ENCODE peak calls at places on chromosomes 7 and 10, in eight cellular contexts. E is IMR-90, H is uterus, O is fibroblast of mammary gland, D is esophagus squamous epithelium, U is cardiac muscle cell, I is GM10248, C is cardiac fibroblast. F is an unnamed sample.

GRCh38 chr7:151351027-151351426 is 9.4 kb downstream of the NUB1 start:
- DNase-seq in E (no peak), H (no peak), O (no peak), D (no peak), U (peak), I (no peak), C (no peak), F (peak)

GRCh38 chr10:84540617-84541288 is 212.4 kb downstream of the CCSER2 start:
- DNase-seq in E (peak), H (peak), O (peak), D (no peak), U (peak), I (peak), C (peak), F (peak)

GRCh38 chr7:70570029-70570428 is 561.9 kb upstream of the GALNT17 start:
- DNase-seq in E (no peak), H (no peak), O (no peak), D (no peak), U (no peak), I (no peak), C (no peak), F (no peak)

GRCh38 chr10:63720689-63721088 is 199.5 kb downstream of the REEP3 start:
- DNase-seq in E (no peak), H (no peak), O (no peak), D (no peak), U (no peak), I (no peak), C (no peak), F (no peak)

GRCh38 chr7:50653997-50654425 is 88.8 kb upstream of the DDC start:
- DNase-seq in E (peak), H (peak), O (peak), D (no peak), U (no peak), I (no peak), C (peak), F (no peak)

GRCh38 chr7:128831178-128831993 is 1.2 kb downstream of the FLNC start:
- DNase-seq in E (peak), H (peak), O (peak), D (no peak), U (peak), I (peak), C (peak), F (peak)

GRCh38 chr10:64334084-64334483 is 812.9 kb downstream of the REEP3 start:
- DNase-seq in E (no peak), H (no peak), O (no peak), D (no peak), U (no peak), I (no peak), C (no peak), F (no peak)

GRCh38 chr7:82210422-82211184 is 233.0 kb downstream of the CACNA2D1 start:
- DNase-seq in E (peak), H (no peak), O (peak), D (no peak), U (no peak), I (no peak), C (peak), F (no peak)

GRCh38 chr10:24820616-24821015 is 96.9 kb upstream of the ARHGAP21 start:
- DNase-seq in E (no peak), H (no peak), O (no peak), D (no peak), U (peak), I (no peak), C (no peak), F (no peak)

GRCh38 chr7:36986429-36987362 is 262.4 kb upstream of the AOAH start:
- DNase-seq in E (peak), H (peak), O (peak), D (no peak), U (peak), I (peak), C (peak), F (peak)

GRCh38 chr10:3031490-3031889 is 35.9 kb upstream of the PFKP start:
- DNase-seq in E (no peak), H (no peak), O (no peak), D (no peak), U (no peak), I (no peak), C (no peak), F (no peak)

GRCh38 chr7:157253850-157254249 is 83.0 kb upstream of the DNAJB6 start:
- DNase-seq in E (no peak), H (no peak), O (no peak), D (no peak), U (no peak), I (no peak), C (no peak), F (no peak)

GRCh38 chr10:11329055-11329673 is 282.3 kb downstream of the USP6NL start:
- DNase-seq in E (no peak), H (no peak), O (no peak), D (no peak), U (no peak), I (no peak), C (no peak), F (no peak)

GRCh38 chr10:132027423-132027983 is 38.2 kb upstream of the JAKMIP3 start:
- DNase-seq in E (peak), H (no peak), O (peak), D (no peak), U (no peak), I (no peak), C (peak), F (peak)

GRCh38 chr10:73863039-73863817 is 11.1 kb downstream of the CAMK2G start:
- DNase-seq in E (no peak), H (no peak), O (no peak), D (no peak), U (no peak), I (no peak), C (no peak), F (no peak)

GRCh38 chr7:128920913-128921582 is 10.5 kb upstream of the KCP start:
- DNase-seq in E (no peak), H (no peak), O (no peak), D (no peak), U (peak), I (no peak), C (no peak), F (no peak)

GRCh38 chr10:112587709-112588108 is 140.7 kb downstream of the VTI1A start:
- DNase-seq in E (peak), H (no peak), O (no peak), D (no peak), U (no peak), I (no peak), C (no peak), F (no peak)

GRCh38 chr10:100621360-100622205 is 85.8 kb downstream of the HIF1AN start:
- DNase-seq in E (peak), H (no peak), O (peak), D (no peak), U (no peak), I (no peak), C (peak), F (no peak)

GRCh38 chr7:96740130-96740529 is 30.5 kb upstream of the SEM1 start:
- DNase-seq in E (no peak), H (no peak), O (no peak), D (no peak), U (no peak), I (no peak), C (no peak), F (no peak)

GRCh38 chr10:36463390-36463789 is 662.0 kb upstream of the ANKRD30A start:
- DNase-seq in E (no peak), H (no peak), O (no peak), D (no peak), U (no peak), I (no peak), C (no peak), F (no peak)

GRCh38 chr7:2510909-2511768 is 8.4 kb upstream of the LFNG start:
- DNase-seq in E (no peak), H (no peak), O (no peak), D (no peak), U (no peak), I (peak), C (no peak), F (peak)

GRCh38 chr10:125878957-125879835 is 1.9 kb downstream of the DHX32 start:
- DNase-seq in E (peak), H (no peak), O (peak), D (no peak), U (no peak), I (no peak), C (peak), F (no peak)

GRCh38 chr10:105187243-105187642 is 546.2 kb downstream of the SORCS3 start:
- DNase-seq in E (no peak), H (no peak), O (no peak), D (no peak), U (no peak), I (no peak), C (no peak), F (no peak)
- TF ChIP-seq CTCF in E (no peak), H (no peak), O (no peak), D (no peak), U (no peak), I (no peak), C (no peak), F (no peak)

GRCh38 chr10:116659049-116659670 is 38.4 kb downstream of the PNLIPRP2 start:
- DNase-seq in E (no peak), H (no peak), O (no peak), D (no peak), U (no peak), I (no peak), C (no peak), F (no peak)

GRCh38 chr10:116658152-116658551 is 37.4 kb downstream of the PNLIPRP2 start:
- DNase-seq in E (no peak), H (no peak), O (no peak), D (no peak), U (no peak), I (no peak), C (no peak), F (no peak)

GRCh38 chr10:116655573-116655972 is 34.8 kb downstream of the PNLIPRP2 start:
- DNase-seq in E (no peak), H (no peak), O (no peak), D (no peak), U (no peak), I (no peak), C (no peak), F (no peak)

GRCh38 chr10:116653885-116654284 is 33.1 kb downstream of the PNLIPRP2 start:
- DNase-seq in E (no peak), H (no peak), O (peak), D (no peak), U (no peak), I (no peak), C (no peak), F (no peak)

GRCh38 chr10:116654816-116655215 is 34.1 kb downstream of the PNLIPRP2 start:
- DNase-seq in E (no peak), H (no peak), O (no peak), D (no peak), U (no peak), I (no peak), C (no peak), F (no peak)
- TF ChIP-seq CTCF in E (no peak), H (no peak), O (peak), D (no peak), U (peak), I (no peak), C (peak), F (no peak)

DNA sequence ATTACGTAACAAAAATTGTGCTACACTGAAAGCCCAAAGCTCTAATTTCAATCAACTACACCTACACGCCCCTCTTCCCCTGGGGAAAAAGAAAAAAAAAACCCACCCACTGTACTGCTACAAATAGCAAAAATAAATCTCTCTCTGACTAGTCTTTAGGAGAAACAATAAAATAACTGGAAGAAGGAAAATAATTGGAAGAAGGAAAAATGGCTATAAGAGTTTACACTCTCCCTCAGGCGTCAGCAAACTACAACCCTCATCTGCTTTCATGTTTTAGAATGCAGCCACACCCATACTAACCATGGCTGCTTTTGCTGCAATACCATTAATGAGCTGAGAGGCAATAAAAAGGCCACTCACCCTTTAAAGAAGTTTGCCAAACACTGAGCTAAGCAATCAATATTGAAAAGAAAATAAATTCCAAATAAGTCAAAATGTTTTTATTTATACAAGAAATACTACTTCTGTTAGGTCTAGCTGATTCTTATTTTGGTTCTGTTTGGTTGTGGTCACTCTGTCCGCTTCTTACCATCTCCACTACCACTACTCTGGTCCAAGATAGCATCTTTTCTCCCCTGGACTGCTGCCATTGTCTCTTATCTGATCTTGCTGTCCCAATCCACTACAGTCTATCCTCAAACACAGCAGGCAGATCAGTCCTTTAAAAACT is 3.8 kb downstream of the MINDY3 start:
- DNase-seq in E (no peak), H (no peak), O (no peak), D (no peak), U (no peak), I (no peak), C (no peak), F (no peak)
- TF ChIP-seq CTCF in E (no peak), H (no peak), O (no peak), D (no peak), U (no peak), I (no peak), C (no peak), F (no peak)

DNA sequence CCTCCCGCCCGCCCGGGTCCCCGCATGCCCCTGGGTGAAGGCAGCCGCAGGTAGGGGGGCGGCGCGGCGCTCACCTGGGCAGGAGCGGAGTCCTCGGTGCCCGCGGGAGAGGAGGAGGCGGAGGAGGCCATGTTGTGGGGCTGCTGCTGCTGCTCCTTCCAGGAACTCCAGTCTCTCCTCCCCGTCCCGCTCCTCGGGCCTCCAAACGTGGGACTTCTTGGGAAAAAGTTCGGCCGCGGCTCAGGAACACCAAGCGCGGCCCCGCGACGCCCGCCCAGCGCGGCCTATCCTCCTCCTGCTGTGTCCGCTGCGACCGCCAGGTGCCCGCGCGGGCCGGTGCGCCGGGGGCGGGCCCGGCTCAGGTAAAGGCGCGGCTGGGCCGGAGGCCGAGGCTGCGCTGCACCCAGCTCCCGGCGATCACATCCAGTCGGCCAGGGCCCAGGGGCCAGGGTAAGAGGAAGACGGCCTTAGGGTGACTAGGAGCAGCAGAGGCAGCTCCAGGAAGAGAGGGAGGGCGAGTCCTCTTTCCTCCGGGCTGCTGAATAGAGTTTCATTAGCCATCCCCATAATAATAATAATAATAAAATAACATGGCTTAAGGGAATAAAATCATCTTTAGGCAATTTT is 45.0 kb upstream of the CDK1 start:
- DNase-seq in E (no peak), H (no peak), O (no peak), D (no peak), U (peak), I (peak), C (no peak), F (peak)
- TF ChIP-seq CTCF in E (peak), H (no peak), O (no peak), D (peak), U (no peak), I (no peak), C (no peak), F (peak)

GRCh38 chr10:23081891-23082290 is 13.5 kb upstream of the MSRB2 start:
- DNase-seq in E (peak), H (no peak), O (peak), D (no peak), U (no peak), I (no peak), C (peak), F (no peak)
- TF ChIP-seq CTCF in E (peak), H (peak), O (peak), D (no peak), U (peak), I (no peak), C (peak), F (peak)

GRCh38 chr7:55307123-55307916 is 57.8 kb upstream of the LANCL2 start:
- DNase-seq in E (peak), H (no peak), O (peak), D (no peak), U (peak), I (no peak), C (no peak), F (no peak)
- TF ChIP-seq CTCF in E (peak), H (no peak), O (no peak), D (no peak), U (peak), I (no peak), C (no peak), F (no peak)

GRCh38 chr7:112446431-112446830 is 3.8 kb upstream of the IFRD1 start:
- DNase-seq in E (no peak), H (no peak), O (no peak), D (no peak), U (no peak), I (no peak), C (no peak), F (no peak)
- TF ChIP-seq CTCF in E (no peak), H (no peak), O (no peak), D (no peak), U (no peak), I (no peak), C (no peak), F (no peak)

DNA sequence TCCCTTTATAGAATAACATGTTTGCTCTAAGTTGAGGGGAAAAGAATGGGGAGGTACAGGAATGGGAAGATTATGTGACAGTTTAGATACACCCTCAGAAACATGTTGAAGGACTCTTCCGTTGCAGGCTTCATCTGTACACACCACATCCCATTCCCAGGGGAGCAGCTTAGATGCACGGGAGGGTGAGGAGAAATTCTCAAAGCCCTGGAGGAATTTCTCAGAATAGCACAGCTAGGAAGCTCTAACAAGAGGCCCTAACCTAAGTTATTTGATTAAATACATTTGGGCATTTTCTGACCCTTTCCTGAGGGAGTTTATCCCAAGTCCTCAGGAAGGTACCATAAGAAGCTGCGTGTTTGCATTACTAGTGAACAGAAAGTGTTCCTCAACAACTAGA is 660.2 kb upstream of the IGFBP3 start:
- DNase-seq in E (no peak), H (no peak), O (no peak), D (no peak), U (no peak), I (no peak), C (no peak), F (no peak)
- TF ChIP-seq CTCF in E (no peak), H (no peak), O (no peak), D (no peak), U (no peak), I (no peak), C (no peak), F (no peak)

GRCh38 chr7:90413185-90413528 is 9.9 kb downstream of the CLDN12 start:
- DNase-seq in E (no peak), H (no peak), O (no peak), D (no peak), U (no peak), I (no peak), C (no peak), F (no peak)
- TF ChIP-seq CTCF in E (no peak), H (no peak), O (peak), D (no peak), U (no peak), I (no peak), C (no peak), F (no peak)